ENCODE peak calls at places on chromosomes 6 and 20, in six cellular contexts. L is stimulated activated CD4-positive, alpha-beta T cell treated with anti-CD3 and anti-CD28 coated beads, TNF-alpha, amount 100 ng/mL, for 24 hours; I is GM04504; C is AG10803; J is amniotic stem cell; S is HT-29. N is an unnamed sample.

GRCh38 chr20:48025061-48025515 is 239.8 kb upstream of the SULF2 start:
- DNase-seq in L (no peak), I (peak; percentile 89), C (peak; percentile 95), J (peak; percentile 59), S (peak; percentile 10), N (no peak)

GRCh38 chr6:38815250-38815649 is 100.1 kb downstream of the DNAH8 start:
- DNase-seq in L (no peak), I (no peak), C (no peak), J (no peak), S (no peak), N (no peak)

GRCh38 chr6:137309078-137309762 is 90.0 kb upstream of the IFNGR1 start:
- DNase-seq in L (no peak), I (peak; percentile 29), C (peak; percentile 61), J (peak; percentile 21), S (peak; percentile 82), N (no peak)

GRCh38 chr6:53483423-53484353 is 61.2 kb downstream of the GCLC start:
- DNase-seq in L (no peak), I (no peak), C (no peak), J (no peak), S (no peak), N (no peak)

GRCh38 chr6:121479486-121480098 is 44.1 kb downstream of the GJA1 start:
- DNase-seq in L (no peak), I (no peak), C (no peak), J (no peak), S (no peak), N (no peak)

GRCh38 chr6:116465246-116465645 is 4.1 kb downstream of the CALHM6 start:
- DNase-seq in L (no peak), I (no peak), C (no peak), J (no peak), S (no peak), N (no peak)

GRCh38 chr6:22699046-22699639 is 129.8 kb downstream of the HDGFL1 start:
- DNase-seq in L (no peak), I (no peak), C (no peak), J (no peak), S (no peak), N (no peak)

GRCh38 chr6:41228616-41229015 is 467 bp downstream of the TREML4 start:
- DNase-seq in L (no peak), I (no peak), C (peak; percentile 2), J (no peak), S (no peak), N (no peak)

GRCh38 chr6:164322533-164322932 is 908.0 kb downstream of the QKI start:
- DNase-seq in L (no peak), I (peak; percentile 8), C (peak; percentile 51), J (no peak), S (peak; percentile 2), N (no peak)

GRCh38 chr6:155352812-155353211 is 38.5 kb upstream of the TFB1M start:
- DNase-seq in L (no peak), I (peak; percentile 64), C (peak; percentile 83), J (no peak), S (no peak), N (no peak)

N was measured in type B pancreatic cell.